ENCODE peak calls at places on chromosomes 3 and 15, in five cellular contexts. C, B, D, L and A are unnamed samples.

GRCh38 chr15:88719654-88720053 is 80.8 kb downstream of the ISG20 start:
- DNase-seq in C (no peak), B (no peak), D (no peak), L (no peak), A (no peak)

GRCh38 chr3:129061888-129062834 is 1.6 kb downstream of the GP9 start:
- DNase-seq in C (no peak), B (no peak), D (no peak), L (no peak), A (no peak)

GRCh38 chr3:36700537-36701248 is 63.7 kb downstream of the DCLK3 start:
- DNase-seq in C (peak), B (peak), D (no peak), L (peak), A (peak)

GRCh38 chr15:61034793-61035710 is 194.1 kb downstream of the RORA start:
- DNase-seq in C (no peak), B (no peak), D (no peak), L (peak), A (peak)

GRCh38 chr15:76208786-76209424 is 102.4 kb downstream of the ETFA start:
- DNase-seq in C (no peak), B (peak), D (no peak), L (no peak), A (no peak)

GRCh38 chr15:77826006-77826695 is 193.4 kb upstream of the LINGO1 start:
- DNase-seq in C (no peak), B (no peak), D (no peak), L (no peak), A (no peak)

GRCh38 chr3:188152660-188153497 is 1.1 kb upstream of the LPP start:
- DNase-seq in C (peak), B (no peak), D (peak), L (peak), A (peak)

GRCh38 chr3:114558271-114558670 is 264.4 kb downstream of the TIGIT start:
- DNase-seq in C (no peak), B (no peak), D (no peak), L (peak), A (peak)

GRCh38 chr3:39189648-39190269 is 2.6 kb downstream of the XIRP1 start:
- DNase-seq in C (peak), B (peak), D (peak), L (peak), A (peak)

GRCh38 chr3:17645074-17645698 is 97.2 kb downstream of the TBC1D5 start:
- DNase-seq in C (peak), B (peak), D (no peak), L (peak), A (peak)

GRCh38 chr3:143283432-143284128 is 164.0 kb downstream of the CHST2 start:
- DNase-seq in C (no peak), B (no peak), D (no peak), L (no peak), A (no peak)

GRCh38 chr15:59160880-59161593 is 45.6 kb upstream of the LDHAL6B start:
- DNase-seq in C (peak), B (no peak), D (no peak), L (no peak), A (no peak)
- TF ChIP-seq CTCF in C (no peak), B (no peak), D (peak), L (peak), A (peak)

DNA sequence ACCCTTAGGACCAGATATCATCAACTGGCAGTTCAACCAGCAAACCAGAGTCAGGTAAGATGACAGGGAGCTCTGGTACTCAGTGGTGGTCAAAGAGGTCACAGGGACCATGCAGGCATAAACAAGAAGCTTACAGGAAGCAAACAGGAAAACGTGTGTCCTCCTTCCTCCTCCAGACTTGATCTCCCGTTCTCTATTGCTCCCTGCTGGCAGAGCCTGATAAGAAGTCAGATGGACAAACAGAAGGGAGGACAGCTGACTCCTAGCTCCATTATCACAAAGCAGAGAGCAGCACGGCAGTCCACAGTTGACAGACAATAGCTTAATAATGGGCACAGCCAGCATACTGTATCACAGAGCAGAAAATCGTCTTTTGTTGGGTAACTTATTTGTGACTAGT is 156.5 kb upstream of the SLC2A2 start:
- DNase-seq in C (peak), B (no peak), D (no peak), L (no peak), A (no peak)
- TF ChIP-seq CTCF in C (peak), B (no peak), D (no peak), L (no peak), A (peak)

DNA sequence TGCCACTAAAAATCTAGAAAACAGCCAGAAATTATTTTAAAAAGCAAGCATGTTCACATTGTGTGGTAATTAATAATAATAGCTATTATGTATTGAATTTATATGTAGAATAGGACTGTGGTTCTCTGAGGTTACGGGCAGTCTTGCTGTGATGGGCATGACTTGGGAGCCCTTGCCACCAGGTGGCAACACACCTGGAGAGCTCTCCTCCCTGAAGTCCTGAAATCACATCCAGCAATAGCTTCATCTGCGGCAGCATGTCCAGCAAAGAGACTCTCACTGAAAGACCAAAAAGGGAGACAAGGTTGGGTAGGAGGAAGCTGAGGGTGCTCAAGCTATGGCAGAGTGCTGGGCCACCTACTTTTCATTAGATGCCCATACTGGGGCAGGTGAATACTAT is 206.8 kb upstream of the IL12A start:
- DNase-seq in C (peak), B (no peak), D (no peak), L (no peak), A (no peak)
- TF ChIP-seq CTCF in C (peak), B (no peak), D (no peak), L (no peak), A (no peak)

DNA sequence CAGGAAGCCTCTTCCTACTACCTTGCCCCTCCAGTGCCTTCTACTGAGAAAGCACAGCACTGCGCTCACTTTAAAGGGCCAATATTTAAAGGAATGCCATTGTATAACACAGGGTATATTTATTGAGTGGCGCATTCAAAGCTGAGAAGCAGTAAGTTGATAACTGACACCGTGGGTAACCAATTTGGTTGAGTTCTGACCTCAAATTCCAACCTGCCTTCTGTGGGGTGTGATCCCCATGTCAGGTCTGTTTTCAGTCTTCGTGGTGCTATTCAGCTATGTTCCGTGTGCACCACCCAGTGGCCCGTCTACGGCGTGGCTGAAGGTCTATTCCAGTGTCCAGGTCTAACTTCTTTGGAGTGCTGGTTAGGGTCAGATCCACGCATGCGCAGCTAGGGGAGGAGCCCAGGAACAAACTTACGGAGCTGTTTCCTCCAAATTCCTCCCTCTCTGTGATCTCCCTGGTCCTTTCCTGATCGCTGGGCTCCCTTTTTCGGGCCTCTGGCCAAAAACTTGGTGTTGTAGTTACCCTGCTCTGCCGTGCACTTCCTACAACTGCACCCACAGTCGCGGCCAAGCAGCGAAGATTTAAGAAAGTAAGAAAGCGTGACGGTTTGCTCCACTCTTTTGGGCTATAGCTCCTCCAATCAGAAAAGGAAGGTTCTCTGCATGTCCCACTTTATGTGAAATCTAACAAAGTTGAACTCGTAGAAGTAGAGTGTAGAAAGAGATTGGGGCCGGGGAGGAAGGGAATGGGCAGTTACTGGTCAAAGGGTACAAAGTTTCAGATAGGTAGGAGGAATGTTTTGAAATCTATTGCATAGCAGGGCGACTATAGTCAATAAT is 7.7 kb downstream of the LRRC2 start:
- DNase-seq in C (peak), B (peak), D (peak), L (peak), A (peak)
- TF ChIP-seq CTCF in C (peak), B (peak), D (peak), L (peak), A (peak)

DNA sequence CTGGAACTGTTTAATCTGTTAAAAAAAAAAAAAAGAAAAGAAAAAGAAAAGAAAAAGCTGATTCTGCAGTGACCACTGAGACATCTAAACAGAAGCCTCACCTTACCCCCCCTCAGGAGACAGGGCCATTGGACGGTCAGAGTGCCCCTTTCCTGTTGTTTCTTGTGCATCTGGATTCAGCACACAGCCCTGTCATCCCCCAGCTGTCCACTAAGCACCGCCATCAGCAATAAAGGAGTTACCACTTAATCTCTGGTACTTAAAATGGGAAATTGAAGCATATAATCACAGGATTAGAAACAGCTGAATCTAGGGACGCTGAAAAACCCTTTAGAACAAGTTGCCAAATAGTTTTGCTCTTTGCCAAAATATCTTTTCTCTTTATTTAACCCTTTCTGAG is 62.5 kb downstream of the TRIM69 start:
- DNase-seq in C (no peak), B (no peak), D (no peak), L (no peak), A (no peak)
- TF ChIP-seq CTCF in C (no peak), B (peak), D (no peak), L (peak), A (peak)

GRCh38 chr15:44492040-44492439 is 44.9 kb upstream of the EIF3J start:
- DNase-seq in C (no peak), B (no peak), D (no peak), L (no peak), A (no peak)
- TF ChIP-seq CTCF in C (no peak), B (no peak), D (no peak), L (no peak), A (no peak)

DNA sequence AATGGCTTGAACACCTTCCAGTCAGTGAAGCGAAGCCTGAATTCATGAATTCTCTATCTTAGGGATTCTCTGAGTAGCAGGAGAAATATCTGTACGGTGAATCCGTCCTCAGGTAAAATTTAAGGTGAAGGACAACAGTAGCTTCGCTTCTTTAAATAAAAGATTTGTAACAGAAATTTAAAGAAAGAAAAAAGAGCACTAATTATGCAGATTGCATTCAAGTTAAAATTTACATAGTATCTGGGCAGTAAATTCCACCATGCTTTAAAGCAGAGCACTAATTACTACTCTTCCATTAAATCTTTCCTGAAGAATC is 282.6 kb downstream of the FGF12 start:
- DNase-seq in C (no peak), B (no peak), D (no peak), L (no peak), A (no peak)
- TF ChIP-seq CTCF in C (no peak), B (no peak), D (no peak), L (no peak), A (peak)

GRCh38 chr3:13282986-13283876 is 136.9 kb downstream of the NUP210 start:
- DNase-seq in C (peak), B (peak), D (no peak), L (no peak), A (no peak)
- TF ChIP-seq CTCF in C (peak), B (no peak), D (no peak), L (no peak), A (peak)